ENCODE peak calls at places on chromosomes 1 and 21, in ten cellular contexts. One of them, this sample, is unnamed.

GRCh38 chr1:112625696-112626095 is 6.1 kb downstream of the CAPZA1 start:
- DNase-seq in IMR-90: no peak
- DNase-seq in pancreas: no peak
- DNase-seq in heart left ventricle: peak
- DNase-seq in heart right ventricle: no peak
- DNase-seq in uterus: no peak
- DNase-seq in thoracic aorta: peak
- DNase-seq in sigmoid colon: no peak
- DNase-seq in GM23338: no peak
- DNase-seq in fibroblast of lung: peak
- DNase-seq in this sample: no peak

GRCh38 chr1:228334226-228334935 is 72.3 kb downstream of the TRIM11 start:
- DNase-seq in IMR-90: no peak
- DNase-seq in pancreas: no peak
- DNase-seq in heart left ventricle: peak
- DNase-seq in heart right ventricle: peak
- DNase-seq in uterus: peak
- DNase-seq in thoracic aorta: no peak
- DNase-seq in sigmoid colon: peak
- DNase-seq in GM23338: no peak
- DNase-seq in fibroblast of lung: no peak
- DNase-seq in this sample: no peak

GRCh38 chr1:243748706-243749283 is 101.2 kb downstream of the AKT3 start:
- DNase-seq in IMR-90: peak
- DNase-seq in pancreas: no peak
- DNase-seq in heart left ventricle: peak
- DNase-seq in heart right ventricle: no peak
- DNase-seq in uterus: no peak
- DNase-seq in thoracic aorta: no peak
- DNase-seq in sigmoid colon: no peak
- DNase-seq in GM23338: peak
- DNase-seq in fibroblast of lung: peak
- DNase-seq in this sample: peak

GRCh38 chr1:22976461-22977243 is 4.0 kb upstream of the LACTBL1 start:
- DNase-seq in IMR-90: peak
- DNase-seq in pancreas: peak
- DNase-seq in heart left ventricle: peak
- DNase-seq in heart right ventricle: peak
- DNase-seq in uterus: no peak
- DNase-seq in thoracic aorta: no peak
- DNase-seq in sigmoid colon: peak
- DNase-seq in GM23338: peak
- DNase-seq in fibroblast of lung: peak
- DNase-seq in this sample: peak

GRCh38 chr1:41482001-41482765 is 2.3 kb downstream of the EDN2 start:
- DNase-seq in IMR-90: no peak
- DNase-seq in pancreas: peak
- DNase-seq in heart left ventricle: no peak
- DNase-seq in heart right ventricle: peak
- DNase-seq in uterus: peak
- DNase-seq in thoracic aorta: no peak
- DNase-seq in sigmoid colon: peak
- DNase-seq in GM23338: no peak
- DNase-seq in fibroblast of lung: peak
- DNase-seq in this sample: no peak

GRCh38 chr1:240235521-240236288 is 144.0 kb downstream of the FMN2 start:
- DNase-seq in IMR-90: no peak
- DNase-seq in pancreas: no peak
- DNase-seq in heart left ventricle: no peak
- DNase-seq in heart right ventricle: no peak
- DNase-seq in uterus: no peak
- DNase-seq in thoracic aorta: no peak
- DNase-seq in sigmoid colon: no peak
- DNase-seq in GM23338: no peak
- DNase-seq in fibroblast of lung: no peak
- DNase-seq in this sample: no peak

GRCh38 chr1:233509596-233509995 is 104.3 kb upstream of the KCNK1 start:
- DNase-seq in IMR-90: no peak
- DNase-seq in pancreas: no peak
- DNase-seq in heart left ventricle: no peak
- DNase-seq in heart right ventricle: no peak
- DNase-seq in uterus: no peak
- DNase-seq in thoracic aorta: no peak
- DNase-seq in sigmoid colon: no peak
- DNase-seq in GM23338: no peak
- DNase-seq in fibroblast of lung: no peak
- DNase-seq in this sample: no peak

GRCh38 chr1:8903410-8903809 is 24.9 kb upstream of the ENO1 start:
- DNase-seq in IMR-90: no peak
- DNase-seq in pancreas: no peak
- DNase-seq in heart left ventricle: no peak
- DNase-seq in heart right ventricle: no peak
- DNase-seq in uterus: no peak
- DNase-seq in thoracic aorta: no peak
- DNase-seq in sigmoid colon: no peak
- DNase-seq in GM23338: no peak
- DNase-seq in fibroblast of lung: peak
- DNase-seq in this sample: no peak

GRCh38 chr1:8666394-8667167 is 150.9 kb downstream of the RERE start:
- DNase-seq in IMR-90: peak
- DNase-seq in pancreas: no peak
- DNase-seq in heart left ventricle: no peak
- DNase-seq in heart right ventricle: no peak
- DNase-seq in uterus: no peak
- DNase-seq in thoracic aorta: no peak
- DNase-seq in sigmoid colon: no peak
- DNase-seq in GM23338: no peak
- DNase-seq in fibroblast of lung: peak
- DNase-seq in this sample: no peak

GRCh38 chr1:205927676-205928075 is 15.6 kb downstream of the SLC26A9 start:
- DNase-seq in IMR-90: no peak
- DNase-seq in pancreas: no peak
- DNase-seq in heart left ventricle: no peak
- DNase-seq in heart right ventricle: no peak
- DNase-seq in uterus: no peak
- DNase-seq in thoracic aorta: no peak
- DNase-seq in sigmoid colon: peak
- DNase-seq in GM23338: no peak
- DNase-seq in fibroblast of lung: no peak
- DNase-seq in this sample: no peak

GRCh38 chr1:41361495-41362356 is 492 bp downstream of the FOXO6 start:
- DNase-seq in IMR-90: no peak
- DNase-seq in pancreas: no peak
- DNase-seq in heart left ventricle: peak
- DNase-seq in heart right ventricle: no peak
- DNase-seq in uterus: no peak
- DNase-seq in thoracic aorta: no peak
- DNase-seq in sigmoid colon: no peak
- DNase-seq in GM23338: peak
- DNase-seq in fibroblast of lung: no peak
- DNase-seq in this sample: no peak

GRCh38 chr1:32201011-32201855 is 838 bp downstream of the CCDC28B start:
- DNase-seq in IMR-90: peak
- DNase-seq in pancreas: peak
- DNase-seq in heart left ventricle: peak
- DNase-seq in heart right ventricle: peak
- DNase-seq in uterus: peak
- DNase-seq in thoracic aorta: no peak
- DNase-seq in sigmoid colon: peak
- DNase-seq in GM23338: peak
- DNase-seq in fibroblast of lung: peak
- DNase-seq in this sample: no peak

GRCh38 chr1:81834921-81835698 is 34.4 kb downstream of the ADGRL2 start:
- DNase-seq in IMR-90: peak
- DNase-seq in pancreas: no peak
- DNase-seq in heart left ventricle: peak
- DNase-seq in heart right ventricle: no peak
- DNase-seq in uterus: no peak
- DNase-seq in thoracic aorta: no peak
- DNase-seq in sigmoid colon: no peak
- DNase-seq in GM23338: no peak
- DNase-seq in fibroblast of lung: peak
- DNase-seq in this sample: peak

GRCh38 chr1:58136502-58136901 is 410.0 kb downstream of the OMA1 start:
- DNase-seq in IMR-90: no peak
- DNase-seq in pancreas: no peak
- DNase-seq in heart left ventricle: no peak
- DNase-seq in heart right ventricle: no peak
- DNase-seq in uterus: no peak
- DNase-seq in thoracic aorta: no peak
- DNase-seq in sigmoid colon: no peak
- DNase-seq in GM23338: no peak
- DNase-seq in fibroblast of lung: no peak
- DNase-seq in this sample: no peak

GRCh38 chr1:65309317-65310077 is at the start of gene DNAJC6:
- DNase-seq in IMR-90: peak
- DNase-seq in pancreas: peak
- DNase-seq in heart left ventricle: peak
- DNase-seq in heart right ventricle: peak
- DNase-seq in uterus: peak
- DNase-seq in thoracic aorta: peak
- DNase-seq in sigmoid colon: peak
- DNase-seq in GM23338: peak
- DNase-seq in fibroblast of lung: peak
- DNase-seq in this sample: peak

GRCh38 chr1:1881727-1882126 is 9.2 kb downstream of the GNB1 start:
- DNase-seq in IMR-90: no peak
- DNase-seq in pancreas: no peak
- DNase-seq in heart left ventricle: no peak
- DNase-seq in heart right ventricle: no peak
- DNase-seq in uterus: no peak
- DNase-seq in thoracic aorta: no peak
- DNase-seq in sigmoid colon: no peak
- DNase-seq in GM23338: no peak
- DNase-seq in fibroblast of lung: no peak
- DNase-seq in this sample: no peak

GRCh38 chr1:236142358-236143103 is at the start of gene GPR137B:
- DNase-seq in IMR-90: peak
- DNase-seq in pancreas: peak
- DNase-seq in heart left ventricle: peak
- DNase-seq in heart right ventricle: peak
- DNase-seq in uterus: peak
- DNase-seq in thoracic aorta: no peak
- DNase-seq in sigmoid colon: no peak
- DNase-seq in GM23338: peak
- DNase-seq in fibroblast of lung: peak
- DNase-seq in this sample: no peak

GRCh38 chr1:204499511-204500468 is 5.2 kb upstream of the PIK3C2B start:
- DNase-seq in IMR-90: no peak
- DNase-seq in pancreas: no peak
- DNase-seq in heart left ventricle: no peak
- DNase-seq in heart right ventricle: no peak
- DNase-seq in uterus: no peak
- DNase-seq in thoracic aorta: no peak
- DNase-seq in sigmoid colon: no peak
- DNase-seq in GM23338: no peak
- DNase-seq in fibroblast of lung: no peak
- DNase-seq in this sample: no peak
- H3K27ac ChIP-seq in IMR-90: no peak
- H3K27ac ChIP-seq in pancreas: no peak
- H3K27ac ChIP-seq in heart left ventricle: no peak
- H3K27ac ChIP-seq in heart right ventricle: no peak
- H3K27ac ChIP-seq in uterus: no peak
- H3K27ac ChIP-seq in thoracic aorta: no peak
- H3K27ac ChIP-seq in sigmoid colon: no peak
- H3K27ac ChIP-seq in GM23338: no peak
- H3K27ac ChIP-seq in fibroblast of lung: no peak
- H3K27ac ChIP-seq in this sample: no peak

GRCh38 chr21:44914176-44914874 is 6.4 kb downstream of the ITGB2 start:
- DNase-seq in IMR-90: no peak
- DNase-seq in pancreas: no peak
- DNase-seq in heart left ventricle: no peak
- DNase-seq in heart right ventricle: no peak
- DNase-seq in uterus: no peak
- DNase-seq in thoracic aorta: no peak
- DNase-seq in sigmoid colon: no peak
- DNase-seq in GM23338: no peak
- DNase-seq in fibroblast of lung: no peak
- DNase-seq in this sample: no peak
- H3K4me3 ChIP-seq in IMR-90: no peak
- H3K4me3 ChIP-seq in pancreas: no peak
- H3K4me3 ChIP-seq in heart left ventricle: no peak
- H3K4me3 ChIP-seq in heart right ventricle: no peak
- H3K4me3 ChIP-seq in uterus: no peak
- H3K4me3 ChIP-seq in thoracic aorta: peak
- H3K4me3 ChIP-seq in sigmoid colon: no peak
- H3K4me3 ChIP-seq in GM23338: no peak
- H3K4me3 ChIP-seq in fibroblast of lung: no peak
- H3K4me3 ChIP-seq in this sample: no peak

DNA sequence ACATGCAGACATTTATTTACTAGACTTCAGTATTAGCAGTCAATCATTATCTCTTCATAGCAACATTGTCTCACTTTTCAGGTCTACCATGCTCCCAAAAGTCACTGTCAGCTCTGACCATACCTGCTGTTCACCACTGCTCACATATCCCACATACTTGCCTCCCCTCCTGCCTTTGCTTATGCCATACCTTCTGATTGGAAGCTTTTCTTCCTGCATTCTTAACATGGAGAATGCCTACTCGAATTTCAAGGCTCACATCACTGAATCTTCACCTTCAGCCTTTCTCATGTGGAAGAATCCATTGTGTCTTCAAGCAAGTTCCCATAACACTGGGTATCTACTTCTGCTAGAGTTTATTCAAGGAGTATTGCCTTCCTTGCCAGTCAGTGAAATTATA is 135.4 kb downstream of the NTNG1 start:
- DNase-seq in IMR-90: no peak
- DNase-seq in pancreas: no peak
- DNase-seq in heart left ventricle: no peak
- DNase-seq in heart right ventricle: no peak
- DNase-seq in uterus: no peak
- DNase-seq in thoracic aorta: no peak
- DNase-seq in sigmoid colon: no peak
- DNase-seq in GM23338: peak
- DNase-seq in fibroblast of lung: no peak
- DNase-seq in this sample: no peak
- TF ChIP-seq CTCF in IMR-90: no peak
- TF ChIP-seq CTCF in pancreas: no peak
- TF ChIP-seq CTCF in heart left ventricle: no peak
- TF ChIP-seq CTCF in heart right ventricle: no peak
- TF ChIP-seq CTCF in uterus: no peak
- TF ChIP-seq CTCF in thoracic aorta: no peak
- TF ChIP-seq CTCF in sigmoid colon: no peak
- TF ChIP-seq CTCF in GM23338: no peak
- TF ChIP-seq CTCF in fibroblast of lung: no peak
- TF ChIP-seq CTCF in this sample: peak

DNA sequence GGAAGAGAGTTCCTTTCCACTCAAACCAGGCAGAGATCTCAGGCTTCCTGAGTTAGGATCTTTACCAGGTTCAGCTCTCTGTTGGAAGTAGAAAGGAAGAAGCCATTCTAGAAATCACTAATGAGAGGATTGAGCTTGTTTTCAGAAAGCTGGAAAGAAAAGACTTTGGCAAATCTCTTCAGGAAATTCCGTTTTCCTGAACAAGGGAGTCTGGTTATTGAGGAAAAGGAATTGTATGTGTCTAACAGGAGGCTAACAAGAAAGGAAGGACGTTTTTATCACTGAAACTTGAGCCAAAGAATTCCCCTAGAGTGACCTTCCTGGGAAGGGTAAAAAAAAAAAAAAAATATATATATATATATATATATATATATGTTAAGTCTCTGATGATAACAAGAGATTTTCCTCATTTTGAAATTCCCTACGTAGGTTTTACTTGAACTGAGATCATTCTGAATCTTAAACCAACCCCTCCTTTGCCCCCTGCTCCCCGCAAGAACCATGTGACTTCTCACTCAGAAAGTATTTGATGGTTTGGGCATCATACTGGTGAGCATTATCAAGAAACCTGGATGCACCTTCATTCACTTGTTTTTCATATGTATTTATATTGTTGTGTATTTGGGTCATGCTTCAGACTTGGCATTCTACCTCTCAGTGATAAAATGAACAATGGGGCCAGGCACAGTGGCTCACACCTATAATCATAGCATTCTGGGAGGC is 98.4 kb upstream of the BMP8A start:
- DNase-seq in IMR-90: no peak
- DNase-seq in pancreas: no peak
- DNase-seq in heart left ventricle: no peak
- DNase-seq in heart right ventricle: no peak
- DNase-seq in uterus: no peak
- DNase-seq in thoracic aorta: no peak
- DNase-seq in sigmoid colon: no peak
- DNase-seq in GM23338: no peak
- DNase-seq in fibroblast of lung: no peak
- DNase-seq in this sample: no peak
- H3K27ac ChIP-seq in IMR-90: peak
- H3K27ac ChIP-seq in pancreas: peak
- H3K27ac ChIP-seq in heart left ventricle: peak
- H3K27ac ChIP-seq in heart right ventricle: peak
- H3K27ac ChIP-seq in uterus: peak
- H3K27ac ChIP-seq in thoracic aorta: peak
- H3K27ac ChIP-seq in sigmoid colon: peak
- H3K27ac ChIP-seq in GM23338: no peak
- H3K27ac ChIP-seq in fibroblast of lung: peak
- H3K27ac ChIP-seq in this sample: peak

This sample was measured in AG04450.